ENCODE peak calls at places on chromosome 2, in ten cellular contexts. L is activated gamma-delta T cell; X is fibroblast of villous mesenchyme; F is stimulated activated CD4-positive, alpha-beta T cell treated with anti-CD3 and anti-CD28 coated beads, Interleukin-15, amount 100 ng/mL, for 24 hours; I is spleen; E is NCI-H1092; C is ACHN; M is left cardiac atrium; W is body of pancreas; Q is HAP-1. A is an unnamed sample.

GRCh38 chr2:127508621-127509034 is 17.7 kb downstream of the IWS1 start:
- DNase-seq in F (no peak), X (peak), W (peak), C (peak), M (peak), E (no peak), L (no peak), I (no peak), Q (peak), A (no peak)

GRCh38 chr2:47271054-47272000 is 116.2 kb upstream of the STPG4 start:
- DNase-seq in Q (no peak), C (no peak), F (no peak), W (no peak), E (peak), L (no peak), M (no peak), X (no peak), I (no peak), A (no peak)

GRCh38 chr2:98883780-98884211 is 52.2 kb downstream of the CRACDL start:
- DNase-seq in F (no peak), W (no peak), C (no peak), L (no peak), X (no peak), E (no peak), Q (no peak), M (no peak), I (peak), A (no peak)

GRCh38 chr2:154195644-154196221 is 324.0 kb downstream of the GALNT13 start:
- DNase-seq in M (no peak), X (peak), Q (no peak), W (no peak), I (no peak), C (no peak), E (no peak), F (no peak), L (no peak), A (no peak)

GRCh38 chr2:183927367-183928355 is 670.7 kb upstream of the ZNF804A start:
- DNase-seq in M (no peak), L (no peak), I (no peak), E (no peak), Q (no peak), F (no peak), C (peak), X (peak), W (peak), A (no peak)

GRCh38 chr2:170818294-170819104 is 1.8 kb downstream of the GAD1 start:
- DNase-seq in Q (no peak), X (no peak), I (peak), M (no peak), W (no peak), C (no peak), L (no peak), F (peak), E (no peak), A (no peak)

GRCh38 chr2:217412721-217413120 is 552.9 kb upstream of the TNP1 start:
- DNase-seq in X (peak), W (peak), F (no peak), L (no peak), I (no peak), C (no peak), E (no peak), M (no peak), Q (no peak), A (no peak)

GRCh38 chr2:129347486-129348217 is 631.8 kb upstream of the RAB6C start:
- DNase-seq in F (no peak), Q (no peak), L (no peak), C (no peak), M (no peak), W (peak), E (no peak), X (no peak), I (no peak), A (no peak)

GRCh38 chr2:101744832-101745231 is 47.3 kb downstream of the MAP4K4 start:
- DNase-seq in M (no peak), X (no peak), I (no peak), L (no peak), W (no peak), Q (no peak), C (no peak), E (no peak), F (no peak), A (no peak)

GRCh38 chr2:38178556-38179419 is 102.8 kb upstream of the CYP1B1 start:
- DNase-seq in C (peak), W (peak), E (no peak), F (no peak), M (no peak), Q (no peak), L (no peak), I (no peak), X (peak), A (no peak)

GRCh38 chr2:37585295-37585908 is 86.0 kb downstream of the CDC42EP3 start:
- DNase-seq in I (no peak), M (no peak), W (peak), Q (no peak), E (no peak), C (no peak), L (no peak), X (peak), F (peak), A (peak)

GRCh38 chr2:69729266-69729665 is 12.7 kb upstream of the ANXA4 start:
- DNase-seq in F (no peak), C (no peak), I (no peak), Q (no peak), M (no peak), E (no peak), W (no peak), X (no peak), L (no peak), A (no peak)